ENCODE peak calls at places on chromosomes 1 and 21, in five cellular contexts. Z is HepG2, A is K562, T is GM12878, M is A549. O is an unnamed sample.

GRCh38 chr1:196148367-196148970 is 459.8 kb downstream of the KCNT2 start:
- DNase-seq in A (peak), Z (peak), T (no peak), M (peak), O (peak)

GRCh38 chr21:36887983-36888382 is 78.5 kb downstream of the HLCS start:
- DNase-seq in T (no peak), Z (no peak), A (no peak), M (no peak), O (no peak)

GRCh38 chr1:51019811-51020210 is 49.8 kb downstream of the CDKN2C start:
- DNase-seq in A (no peak), Z (no peak), T (no peak), M (no peak), O (no peak)

GRCh38 chr1:29629814-29630516 is 393.6 kb downstream of the PTPRU start:
- DNase-seq in Z (no peak), A (no peak), M (no peak), T (no peak), O (no peak)

GRCh38 chr1:175887981-175888428 is 144.6 kb upstream of the TNR start:
- DNase-seq in A (peak), Z (peak), T (no peak), M (peak), O (peak)

GRCh38 chr1:174407705-174408104 is 40.1 kb upstream of the GPR52 start:
- DNase-seq in A (no peak), Z (no peak), T (no peak), M (no peak), O (no peak)

GRCh38 chr1:65948609-65949229 is 156.0 kb downstream of the PDE4B start:
- DNase-seq in Z (no peak), T (no peak), A (peak), M (no peak), O (no peak)

GRCh38 chr1:12125422-12126355 is 41.1 kb upstream of the TNFRSF1B start:
- DNase-seq in M (no peak), Z (no peak), T (no peak), A (no peak), O (no peak)

GRCh38 chr21:25313891-25314646 is 293.2 kb downstream of the MRPL39 start:
- DNase-seq in T (no peak), M (no peak), A (no peak), Z (no peak), O (no peak)

GRCh38 chr1:19251305-19252196 is at the start of the genes EMC1 and MRTO4:
- DNase-seq in A (peak), M (peak), Z (peak), T (peak), O (peak)

GRCh38 chr1:85397490-85398044 is 67.4 kb downstream of the DDAH1 start:
- DNase-seq in T (no peak), Z (no peak), A (no peak), M (no peak), O (peak)

GRCh38 chr1:210407207-210407886 is 78.6 kb downstream of the HHAT start:
- DNase-seq in A (peak), Z (peak), T (no peak), M (peak), O (peak)

GRCh38 chr1:2046225-2046917 is 3.8 kb upstream of the PRKCZ start:
- DNase-seq in Z (peak), M (peak), T (no peak), A (peak), O (peak)

GRCh38 chr1:115809847-115810246 is 31.1 kb downstream of the NHLH2 start:
- DNase-seq in Z (no peak), T (no peak), M (no peak), A (no peak), O (no peak)

GRCh38 chr1:66764994-66765578 is 12.8 kb downstream of the DYNLT5 start:
- DNase-seq in M (peak), A (peak), T (no peak), Z (peak), O (peak)

GRCh38 chr1:242452573-242452972 is 71.9 kb downstream of the PLD5 start:
- DNase-seq in T (no peak), M (no peak), A (no peak), Z (no peak), O (no peak)

GRCh38 chr1:9346566-9346965 is 53.9 kb downstream of the SPSB1 start:
- DNase-seq in T (no peak), M (no peak), Z (no peak), A (no peak), O (no peak)

GRCh38 chr1:109559995-109560394 is 11.6 kb downstream of the GNAI3 start:
- DNase-seq in T (no peak), A (no peak), Z (no peak), M (no peak), O (no peak)
- H3K4me2 ChIP-seq in T (no peak), A (no peak), Z (no peak), M (no peak), O (no peak)

GRCh38 chr1:44584167-44584566 is 90.1 kb downstream of the TMEM53 start:
- DNase-seq in A (no peak), T (no peak), M (no peak), Z (no peak), O (no peak)

GRCh38 chr1:44585315-44585920 is 88.9 kb downstream of the TMEM53 start:
- DNase-seq in M (no peak), T (no peak), Z (no peak), A (no peak), O (no peak)

GRCh38 chr1:44590475-44590874 is 83.8 kb downstream of the TMEM53 start:
- DNase-seq in A (no peak), T (no peak), M (no peak), Z (no peak), O (no peak)

GRCh38 chr1:44588551-44588950 is 85.7 kb downstream of the TMEM53 start:
- DNase-seq in T (no peak), A (no peak), Z (no peak), M (no peak), O (no peak)

GRCh38 chr1:44587796-44588460 is 86.4 kb downstream of the TMEM53 start:
- DNase-seq in M (no peak), T (no peak), Z (peak), A (no peak), O (no peak)
- TF ChIP-seq JUNB in M (no peak), T (no peak), Z (no peak), A (no peak), O (no peak)

DNA sequence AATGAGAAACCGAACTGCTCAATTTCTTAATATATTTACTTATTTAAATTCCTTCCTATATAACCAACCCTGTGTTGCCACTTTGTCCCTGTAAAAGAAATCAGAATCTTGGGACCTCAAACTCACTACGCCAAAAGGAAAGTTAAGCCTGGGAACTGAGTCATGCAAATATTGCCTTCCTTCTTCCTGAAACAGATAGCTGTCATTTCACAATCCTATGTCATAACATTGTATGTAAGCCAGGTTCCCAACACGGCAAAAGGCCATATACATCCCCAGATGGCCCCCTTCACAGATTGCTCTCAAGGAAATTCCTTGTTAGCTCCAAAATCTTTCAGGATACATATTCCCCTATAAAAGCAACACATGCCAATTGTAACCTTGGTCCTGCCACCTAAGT is 39.7 kb downstream of the C21orf91 start:
- DNase-seq in A (no peak), Z (no peak), M (no peak), T (no peak), O (no peak)
- H3K4me2 ChIP-seq in A (no peak), Z (no peak), M (no peak), T (no peak), O (no peak)

DNA sequence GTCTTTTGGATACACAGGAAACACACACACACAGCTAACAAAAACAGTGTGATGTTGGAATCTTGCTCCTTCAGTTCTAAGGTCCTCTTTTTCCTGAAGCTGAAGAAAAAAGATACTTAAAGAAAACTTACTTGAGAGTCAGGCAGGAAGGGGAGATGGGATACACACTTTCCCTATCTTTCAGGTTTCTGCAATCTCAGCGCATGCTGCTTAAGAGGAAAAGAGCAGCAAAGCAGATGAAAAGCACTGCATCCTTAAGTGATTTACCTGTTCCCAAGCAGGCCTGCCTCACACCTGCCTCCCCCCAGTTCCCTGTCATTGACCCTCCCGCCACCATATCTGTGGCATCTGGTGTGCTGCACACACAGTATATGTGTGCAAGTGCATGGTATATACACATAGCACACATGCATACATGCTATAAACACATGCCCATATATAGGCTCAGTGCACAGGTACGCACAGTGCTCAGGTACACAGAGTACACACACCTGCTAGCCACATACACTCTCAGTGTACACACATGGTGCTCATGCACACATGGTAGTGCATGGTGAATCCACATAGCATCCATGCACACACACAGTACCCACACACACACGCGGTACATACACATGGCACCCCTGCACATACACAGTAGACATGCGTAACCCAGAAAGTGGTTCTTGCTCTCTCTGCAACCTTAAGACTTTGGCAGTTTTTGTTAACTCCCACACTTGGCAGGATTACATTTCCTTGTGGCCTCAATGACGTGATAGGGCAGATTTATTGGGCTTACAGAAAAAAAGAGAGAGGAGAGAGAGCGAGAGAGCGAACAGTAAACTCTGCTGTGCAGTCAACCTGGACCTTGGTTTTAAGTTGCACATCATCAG is 166.9 kb downstream of the TOMM20 start:
- DNase-seq in T (no peak), M (no peak), A (no peak), Z (no peak), O (no peak)
- TF ChIP-seq JUNB in T (peak), M (no peak), A (no peak), Z (peak), O (no peak)

DNA sequence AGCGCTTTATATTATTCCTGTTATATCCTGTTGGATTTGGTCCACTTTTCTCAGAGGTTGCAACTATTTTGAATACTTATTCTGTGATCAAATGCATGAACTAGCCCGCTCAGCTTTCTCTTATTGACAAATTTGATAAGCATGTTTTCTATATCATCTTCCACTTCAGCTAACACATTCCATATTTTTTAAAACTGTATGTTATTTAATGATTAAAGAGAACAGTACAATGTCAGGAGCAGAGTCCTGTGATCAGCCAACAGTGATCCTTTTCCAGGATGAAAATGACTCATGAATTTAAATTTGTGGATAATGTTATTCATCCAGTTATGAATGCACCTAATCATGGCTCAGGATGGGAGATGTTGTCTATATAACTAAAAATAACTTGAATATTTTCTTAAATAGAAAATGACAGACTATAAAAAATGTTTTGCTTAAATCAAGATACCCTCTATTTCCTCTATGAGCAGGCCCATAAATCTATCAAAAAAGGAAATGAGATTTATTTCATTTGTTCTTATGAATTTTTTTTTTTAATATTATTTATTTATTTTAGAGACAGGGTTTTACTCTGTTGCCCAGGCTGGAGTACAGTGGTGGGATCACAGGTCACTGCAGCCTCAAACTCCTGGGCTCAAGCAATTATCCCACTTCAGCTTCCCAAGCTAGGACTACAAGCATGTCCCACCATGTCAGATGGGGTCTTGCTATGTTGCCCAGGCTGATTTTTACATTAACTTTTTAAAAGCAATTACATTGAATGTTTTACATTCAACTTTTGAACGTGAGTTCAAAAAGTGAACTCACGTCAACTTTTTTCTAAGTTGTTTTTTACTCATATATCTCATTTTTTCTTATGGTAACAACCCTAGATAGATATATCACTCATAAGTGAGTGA is 12.5 kb downstream of the BPNT1 start:
- DNase-seq in A (no peak), Z (no peak), M (no peak), T (no peak), O (no peak)
- H3K4me2 ChIP-seq in A (no peak), Z (no peak), M (no peak), T (no peak), O (no peak)

GRCh38 chr1:113581323-113581722 is 178.0 kb downstream of the PHTF1 start:
- DNase-seq in A (no peak), T (no peak), Z (no peak), M (no peak), O (no peak)
- TF ChIP-seq JUNB in A (no peak), T (no peak), Z (no peak), M (no peak), O (no peak)

GRCh38 chr1:198622532-198623218 is 16.2 kb upstream of the PTPRC start:
- DNase-seq in A (no peak), M (no peak), Z (no peak), T (no peak), O (no peak)
- H3K4me2 ChIP-seq in A (no peak), M (no peak), Z (no peak), T (peak), O (no peak)

DNA sequence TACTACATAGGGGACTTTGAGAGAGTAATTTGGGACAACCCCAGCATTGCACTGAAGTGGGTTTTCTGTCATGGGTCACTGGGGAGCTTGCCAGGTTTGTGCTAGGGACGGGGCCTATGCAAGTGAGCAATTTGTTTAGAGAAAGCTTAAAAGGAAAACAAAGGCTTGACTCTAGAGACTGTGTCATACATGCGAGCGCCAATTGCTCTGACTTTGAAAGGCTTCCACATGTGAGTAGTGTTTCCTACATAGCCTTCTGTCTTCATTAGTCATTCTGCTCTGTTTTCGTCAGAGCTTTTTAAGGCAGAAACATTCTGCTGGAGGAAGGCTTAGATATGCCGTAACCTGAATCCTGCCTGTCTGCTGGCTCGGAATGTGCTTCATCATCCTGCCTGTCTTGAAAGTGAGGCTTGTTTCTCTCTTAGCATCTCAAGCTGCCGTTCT is 28.4 kb downstream of the TRIM45 start:
- DNase-seq in Z (no peak), A (peak), M (no peak), T (no peak), O (peak)
- TF ChIP-seq JUNB in Z (no peak), A (no peak), M (no peak), T (no peak), O (no peak)

GRCh38 chr1:117632269-117633067 is 26.6 kb downstream of the TENT5C start:
- DNase-seq in A (no peak), Z (no peak), M (no peak), T (no peak), O (peak)
- H3K4me2 ChIP-seq in A (no peak), Z (no peak), M (no peak), T (peak), O (peak)

DNA sequence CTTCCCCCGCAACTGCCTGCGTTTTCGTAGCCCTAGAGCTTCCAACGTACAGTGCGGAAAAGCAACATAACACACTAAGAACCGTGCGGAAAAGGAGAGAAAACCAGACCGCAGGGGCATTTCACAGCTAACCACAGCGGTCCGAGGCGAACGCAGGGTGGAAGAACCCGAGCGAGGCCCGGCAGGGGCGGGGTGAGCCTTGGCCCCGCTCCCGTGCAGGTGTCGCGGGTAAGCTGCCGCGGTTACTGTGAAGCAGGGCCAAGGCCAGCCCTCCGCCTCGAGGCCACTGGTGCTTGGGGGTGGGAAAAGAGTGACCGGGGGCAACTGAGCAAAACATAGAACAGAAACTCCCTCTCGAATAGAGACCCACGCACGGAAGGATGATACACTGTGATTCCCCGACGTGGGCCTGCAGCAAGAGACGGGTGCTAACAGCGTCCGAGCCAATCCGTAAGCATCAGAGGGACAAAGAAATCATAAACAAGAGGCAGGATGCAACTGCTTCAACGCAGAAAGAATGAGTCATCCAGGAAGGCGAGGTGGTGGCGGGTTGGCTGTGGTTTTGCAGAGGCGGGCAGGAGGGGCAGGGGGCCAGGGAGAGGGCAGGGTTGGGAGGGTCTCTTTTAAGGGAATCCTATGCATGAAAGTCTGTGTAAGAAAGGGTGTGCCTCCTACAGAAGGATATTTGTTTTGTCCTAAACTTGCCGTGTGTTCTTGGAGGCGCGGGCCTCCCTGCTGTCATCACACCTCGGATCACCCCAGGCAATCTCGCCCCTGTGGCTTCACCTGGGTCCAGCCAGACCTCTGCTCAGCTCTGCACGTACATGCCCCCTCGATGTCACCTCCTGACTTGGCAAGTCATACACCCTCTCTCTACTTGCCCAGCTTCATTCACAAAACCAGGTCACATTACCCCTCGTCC is 7.3 kb downstream of the GNG4 start:
- DNase-seq in A (peak), M (no peak), Z (no peak), T (no peak), O (peak)
- TF ChIP-seq JUNB in A (no peak), M (no peak), Z (no peak), T (peak), O (no peak)